ENCODE peak calls at places on chromosomes 2 and 18, in eight cellular contexts. One of them, this sample, is unnamed.

GRCh38 chr2:98911376-98912154 is 24.5 kb downstream of the CRACDL start:
- DNase-seq in MG63: no peak
- DNase-seq in A549: no peak
- DNase-seq in foreskin fibroblast: no peak
- DNase-seq in NCI-H2029: no peak
- DNase-seq in breast epithelium: no peak
- DNase-seq in cardiac fibroblast: peak
- DNase-seq in HFFc6: no peak
- DNase-seq in this sample: peak

GRCh38 chr2:38092196-38092902 is 16.4 kb upstream of the CYP1B1 start:
- DNase-seq in A549: peak
- DNase-seq in foreskin fibroblast: no peak
- DNase-seq in MG63: peak
- DNase-seq in NCI-H2029: no peak
- DNase-seq in breast epithelium: no peak
- DNase-seq in cardiac fibroblast: peak
- DNase-seq in HFFc6: no peak
- DNase-seq in this sample: no peak

GRCh38 chr2:180644709-180645108 is 335.7 kb upstream of the UBE2E3 start:
- DNase-seq in A549: peak
- DNase-seq in MG63: no peak
- DNase-seq in NCI-H2029: no peak
- DNase-seq in foreskin fibroblast: peak
- DNase-seq in cardiac fibroblast: peak
- DNase-seq in breast epithelium: no peak
- DNase-seq in HFFc6: no peak
- DNase-seq in this sample: peak

GRCh38 chr18:76565238-76566173 is 70.5 kb upstream of the ZNF516 start:
- DNase-seq in HFFc6: peak
- DNase-seq in MG63: peak
- DNase-seq in breast epithelium: peak
- DNase-seq in cardiac fibroblast: peak
- DNase-seq in NCI-H2029: no peak
- DNase-seq in foreskin fibroblast: peak
- DNase-seq in A549: peak
- DNase-seq in this sample: peak

GRCh38 chr18:22946217-22946616 is 13.1 kb downstream of the RBBP8 start:
- DNase-seq in foreskin fibroblast: no peak
- DNase-seq in breast epithelium: no peak
- DNase-seq in NCI-H2029: no peak
- DNase-seq in HFFc6: no peak
- DNase-seq in A549: no peak
- DNase-seq in cardiac fibroblast: no peak
- DNase-seq in MG63: no peak
- DNase-seq in this sample: peak

GRCh38 chr2:240603846-240604245 is 17.3 kb downstream of the CAPN10 start:
- DNase-seq in cardiac fibroblast: no peak
- DNase-seq in foreskin fibroblast: no peak
- DNase-seq in MG63: no peak
- DNase-seq in NCI-H2029: no peak
- DNase-seq in HFFc6: no peak
- DNase-seq in A549: no peak
- DNase-seq in breast epithelium: no peak
- DNase-seq in this sample: no peak

GRCh38 chr2:75241696-75242095 is 42.4 kb upstream of the TACR1 start:
- DNase-seq in MG63: no peak
- DNase-seq in breast epithelium: no peak
- DNase-seq in NCI-H2029: no peak
- DNase-seq in cardiac fibroblast: peak
- DNase-seq in foreskin fibroblast: peak
- DNase-seq in A549: peak
- DNase-seq in HFFc6: peak
- DNase-seq in this sample: no peak

GRCh38 chr2:150204449-150204848 is 283.0 kb downstream of the RND3 start:
- DNase-seq in MG63: peak
- DNase-seq in foreskin fibroblast: peak
- DNase-seq in breast epithelium: no peak
- DNase-seq in A549: peak
- DNase-seq in cardiac fibroblast: peak
- DNase-seq in HFFc6: peak
- DNase-seq in NCI-H2029: no peak
- DNase-seq in this sample: peak

GRCh38 chr2:29233428-29233827 is 118.2 kb downstream of the CLIP4 start:
- DNase-seq in foreskin fibroblast: no peak
- DNase-seq in MG63: no peak
- DNase-seq in NCI-H2029: peak
- DNase-seq in A549: no peak
- DNase-seq in breast epithelium: peak
- DNase-seq in HFFc6: no peak
- DNase-seq in cardiac fibroblast: no peak
- DNase-seq in this sample: no peak

GRCh38 chr18:77065221-77065981 is 67.2 kb downstream of the MBP start:
- DNase-seq in MG63: peak
- DNase-seq in A549: peak
- DNase-seq in breast epithelium: peak
- DNase-seq in NCI-H2029: no peak
- DNase-seq in foreskin fibroblast: peak
- DNase-seq in HFFc6: peak
- DNase-seq in cardiac fibroblast: peak
- DNase-seq in this sample: peak

GRCh38 chr2:45397292-45397691 is 213.8 kb downstream of the SRBD1 start:
- DNase-seq in NCI-H2029: no peak
- DNase-seq in breast epithelium: no peak
- DNase-seq in HFFc6: no peak
- DNase-seq in A549: no peak
- DNase-seq in foreskin fibroblast: no peak
- DNase-seq in cardiac fibroblast: no peak
- DNase-seq in MG63: no peak
- DNase-seq in this sample: no peak

This sample was measured in adipocyte.